ENCODE peak calls at places on chromosomes 4 and X, in seven cellular contexts. D is C1 segment of cervical spinal cord; M is PC-3; U is fibroblast of mammary gland; V is activated CD8-positive, alpha-beta memory T cell treated with anti-CD3 and anti-CD28 coated beads, Interleukin-2, amount 50 U/mL, for 4 hours; Y is cardiac fibroblast; H is M059J. L is an unnamed sample.

GRCh38 chr4:134708616-134709015 is 507.0 kb upstream of the PABPC4L start:
- DNase-seq in Y (no peak), D (no peak), U (no peak), V (no peak), H (no peak), M (no peak), L (peak; percentile 33)

GRCh38 chrX:103585421-103586313 is at the start of gene TCEAL4:
- DNase-seq in D (peak; percentile 31), Y (no peak), V (peak; percentile 53), H (peak; percentile 53), M (peak; percentile 31), U (peak; percentile 16), L (peak; percentile 17)

GRCh38 chrX:43328358-43328946 is 327.6 kb upstream of the MAOA start:
- DNase-seq in Y (no peak), D (no peak), M (no peak), H (no peak), V (no peak), U (no peak), L (no peak)

GRCh38 chrX:22742174-22742573 is 257.6 kb upstream of the DDX53 start:
- DNase-seq in H (peak; percentile 19), M (peak; percentile 11), V (no peak), U (peak; percentile 91), D (no peak), Y (peak; percentile 63), L (peak; percentile 58)

GRCh38 chr4:19982556-19982955 is 269.1 kb upstream of the SLIT2 start:
- DNase-seq in V (no peak), M (peak; percentile 21), U (peak; percentile 75), H (peak; percentile 84), D (no peak), Y (peak; percentile 77), L (peak; percentile 46)

GRCh38 chr4:620851-621261 is 4.5 kb upstream of the PDE6B start:
- DNase-seq in Y (no peak), D (no peak), V (no peak), H (no peak), M (no peak), U (no peak), L (no peak)

GRCh38 chrX:10011991-10012390 is 44.8 kb downstream of the CLDN34 start:
- DNase-seq in U (no peak), M (no peak), H (no peak), Y (no peak), D (no peak), V (no peak), L (no peak)

GRCh38 chrX:44506688-44507087 is 36.0 kb downstream of the FUNDC1 start:
- DNase-seq in D (no peak), V (no peak), H (no peak), M (no peak), U (no peak), Y (no peak), L (no peak)

GRCh38 chr4:72326692-72327632 is 242.1 kb downstream of the ADAMTS3 start:
- DNase-seq in H (peak; percentile 13), D (no peak), V (no peak), Y (peak; percentile 64), M (peak; percentile 83), U (peak; percentile 57), L (peak; percentile 64)

GRCh38 chr4:105613326-105613725 is 60.9 kb downstream of the ARHGEF38 start:
- DNase-seq in Y (peak; percentile 16), U (no peak), D (no peak), V (no peak), H (peak; percentile 76), M (peak; percentile 86), L (peak; percentile 85)

GRCh38 chr4:115126487-115126886 is 13.1 kb upstream of the NDST4 start:
- DNase-seq in U (no peak), V (no peak), D (no peak), M (no peak), H (no peak), Y (no peak), L (no peak)

GRCh38 chrX:7112071-7112470 is 35.4 kb upstream of the STS start:
- DNase-seq in U (no peak), H (no peak), V (no peak), Y (no peak), D (no peak), M (no peak), L (no peak)

GRCh38 chrX:19660604-19661003 is 145.3 kb upstream of the MAP3K15 start:
- DNase-seq in D (no peak), M (no peak), U (peak; percentile 60), H (no peak), V (no peak), Y (peak; percentile 25), L (no peak)

GRCh38 chrX:5780821-5781220 is 447.8 kb downstream of the NLGN4X start:
- DNase-seq in Y (no peak), M (no peak), V (no peak), D (no peak), H (no peak), U (no peak), L (no peak)

GRCh38 chrX:40423299-40423698 is 157.5 kb upstream of the ATP6AP2 start:
- DNase-seq in H (peak; percentile 10), U (no peak), V (no peak), Y (peak; percentile 3), M (no peak), D (no peak), L (peak; percentile 34)

GRCh38 chr4:41209187-41209586 is 5.2 kb downstream of the APBB2 start:
- DNase-seq in Y (peak; percentile 55), M (no peak), D (no peak), U (peak; percentile 33), H (peak; percentile 47), V (no peak), L (no peak)

GRCh38 chrX:24643116-24643515 is 4.0 kb downstream of the PCYT1B start:
- DNase-seq in V (no peak), Y (peak; percentile 10), M (peak; percentile 61), U (peak; percentile 44), D (no peak), H (peak; percentile 20), L (peak; percentile 78)

GRCh38 chr4:98673978-98674377 is 15.6 kb upstream of the TSPAN5 start:
- DNase-seq in Y (no peak), V (no peak), U (no peak), M (no peak), D (no peak), H (peak; percentile 46), L (no peak)

GRCh38 chrX:150184487-150184886 is 178.6 kb upstream of the MAMLD1 start:
- DNase-seq in Y (peak; percentile 9), V (no peak), U (no peak), H (peak; percentile 86), M (peak; percentile 92), D (no peak), L (peak; percentile 41)

GRCh38 chr4:102104278-102104677 is 241.0 kb downstream of the SLC39A8 start:
- DNase-seq in H (peak; percentile 14), M (no peak), D (no peak), V (no peak), Y (no peak), U (no peak), L (no peak)

GRCh38 chrX:69314436-69315348 is 149.4 kb upstream of the PJA1 start:
- DNase-seq in U (no peak), D (no peak), H (no peak), Y (no peak), V (no peak), M (no peak), L (no peak)

GRCh38 chr4:137587796-137588195 is 55.5 kb upstream of the PCDH18 start:
- DNase-seq in H (no peak), U (no peak), Y (no peak), M (no peak), D (no peak), V (no peak), L (no peak)

GRCh38 chr4:73456177-73457022 is 20.4 kb downstream of the AFP start:
- DNase-seq in V (no peak), D (no peak), Y (no peak), H (no peak), U (no peak), M (no peak), L (no peak)

GRCh38 chrX:74523224-74523623 is 91.2 kb downstream of the RLIM start:
- DNase-seq in Y (no peak), D (no peak), M (no peak), V (no peak), U (peak; percentile 2), H (no peak), L (no peak)

GRCh38 chrX:1407035-1407434 is 15.1 kb upstream of the SLC25A6 start:
- DNase-seq in Y (no peak), H (no peak), D (no peak), M (no peak), V (no peak), U (no peak), L (no peak)

GRCh38 chrX:153775631-153776595 is 4.9 kb upstream of the SRPK3 start:
- DNase-seq in V (peak; percentile 12), U (no peak), Y (no peak), M (no peak), H (no peak), D (no peak), L (no peak)

GRCh38 chr4:7838136-7838782 is 101.4 kb downstream of the AFAP1 start:
- DNase-seq in Y (no peak), D (no peak), M (no peak), H (no peak), U (no peak), V (no peak), L (no peak)

GRCh38 chr4:163542275-163542674 is 47.8 kb downstream of the TMA16 start:
- DNase-seq in M (peak; percentile 81), Y (peak; percentile 77), D (no peak), U (peak; percentile 59), V (no peak), H (peak; percentile 81), L (peak; percentile 87)

GRCh38 chrX:153960077-153960476 is 11.5 kb downstream of the HCFC1 start:
- DNase-seq in M (no peak), U (no peak), Y (no peak), H (no peak), D (no peak), V (no peak), L (no peak)

GRCh38 chr4:85762204-85762884 is 287.4 kb downstream of the ARHGAP24 start:
- DNase-seq in M (peak; percentile 67), Y (peak; percentile 94), H (peak; percentile 85), D (no peak), U (peak; percentile 93), V (no peak), L (no peak)

GRCh38 chrX:152637649-152638442 is at the start of gene GABRQ:
- DNase-seq in M (no peak), H (peak; percentile 76), V (no peak), Y (peak; percentile 11), D (no peak), U (peak; percentile 8), L (peak; percentile 9)

GRCh38 chrX:118216086-118216485 is 99.5 kb upstream of the KLHL13 start:
- DNase-seq in H (peak; percentile 87), U (no peak), Y (no peak), M (peak; percentile 25), V (no peak), D (no peak), L (no peak)

GRCh38 chr4:109548655-109549054 is 11.4 kb upstream of the MCUB start:
- DNase-seq in Y (peak; percentile 93), V (peak; percentile 22), D (no peak), U (peak; percentile 70), M (peak; percentile 76), H (peak; percentile 85), L (peak; percentile 89)

GRCh38 chr4:59200992-59201391 is 1999.1 kb upstream of the ADGRL3 start:
- DNase-seq in H (no peak), D (no peak), Y (peak; percentile 29), M (no peak), U (no peak), V (no peak), L (no peak)

GRCh38 chr4:48215977-48216376 is 53.7 kb downstream of the TEC start:
- DNase-seq in V (no peak), M (no peak), H (no peak), U (no peak), Y (no peak), D (no peak), L (no peak)

GRCh38 chr4:170374770-170375169 is 285.0 kb upstream of the AADAT start:
- DNase-seq in H (no peak), D (no peak), U (peak; percentile 46), V (no peak), Y (peak; percentile 25), M (peak; percentile 46), L (peak; percentile 65)

GRCh38 chr4:151314509-151314908 is 10.9 kb downstream of the SH3D19 start:
- DNase-seq in U (no peak), D (no peak), Y (no peak), H (no peak), M (no peak), V (no peak), L (no peak)